ENCODE peak calls at places on chromosome 15, in five cellular contexts. One of them, this sample, is unnamed.

GRCh38 chr15:27973886-27974285 is 125.2 kb downstream of the OCA2 start:
- DNase-seq in HCT116: no peak
- DNase-seq in K562: no peak
- DNase-seq in H1: no peak
- DNase-seq in HepG2: no peak
- DNase-seq in this sample: no peak

GRCh38 chr15:59595434-59595915 is 16.1 kb upstream of the GCNT3 start:
- DNase-seq in K562: no peak
- DNase-seq in HepG2: peak
- DNase-seq in HCT116: no peak
- DNase-seq in H1: no peak
- DNase-seq in this sample: no peak

GRCh38 chr15:50698101-50698500 is 11.5 kb upstream of the TRPM7 start:
- DNase-seq in HepG2: no peak
- DNase-seq in H1: no peak
- DNase-seq in HCT116: no peak
- DNase-seq in K562: no peak
- DNase-seq in this sample: no peak

GRCh38 chr15:62853833-62854210 is 188.7 kb upstream of the TPM1 start:
- DNase-seq in HepG2: peak
- DNase-seq in K562: no peak
- DNase-seq in H1: no peak
- DNase-seq in HCT116: no peak
- DNase-seq in this sample: no peak

GRCh38 chr15:99016680-99017321 is 9.2 kb upstream of the PGPEP1L start:
- DNase-seq in H1: no peak
- DNase-seq in HepG2: no peak
- DNase-seq in K562: no peak
- DNase-seq in HCT116: no peak
- DNase-seq in this sample: no peak

GRCh38 chr15:34490421-34491193 is 53.0 kb upstream of the GOLGA8A start:
- DNase-seq in HepG2: no peak
- DNase-seq in K562: no peak
- DNase-seq in HCT116: no peak
- DNase-seq in H1: no peak
- DNase-seq in this sample: no peak

GRCh38 chr15:59237119-59237853 is 30.6 kb downstream of the LDHAL6B start:
- DNase-seq in HCT116: no peak
- DNase-seq in HepG2: no peak
- DNase-seq in H1: no peak
- DNase-seq in K562: no peak
- DNase-seq in this sample: peak

GRCh38 chr15:58390118-58390517 is 41.7 kb upstream of the LIPC start:
- DNase-seq in H1: no peak
- DNase-seq in HCT116: no peak
- DNase-seq in K562: no peak
- DNase-seq in HepG2: no peak
- DNase-seq in this sample: no peak

GRCh38 chr15:58342508-58342907 is 89.3 kb upstream of the LIPC start:
- DNase-seq in H1: no peak
- DNase-seq in HepG2: no peak
- DNase-seq in HCT116: no peak
- DNase-seq in K562: no peak
- DNase-seq in this sample: no peak

GRCh38 chr15:42595641-42596240 is 20.3 kb downstream of the STARD9 start:
- DNase-seq in K562: no peak
- DNase-seq in HepG2: no peak
- DNase-seq in H1: no peak
- DNase-seq in HCT116: no peak
- DNase-seq in this sample: no peak

GRCh38 chr15:70863450-70864218 is 9.7 kb upstream of the LARP6 start:
- DNase-seq in HepG2: peak
- DNase-seq in H1: no peak
- DNase-seq in HCT116: peak
- DNase-seq in K562: no peak
- DNase-seq in this sample: peak

GRCh38 chr15:57596301-57596855 is 4.7 kb downstream of the MYZAP start:
- DNase-seq in H1: no peak
- DNase-seq in HepG2: no peak
- DNase-seq in HCT116: no peak
- DNase-seq in K562: no peak
- DNase-seq in this sample: no peak

GRCh38 chr15:37103475-37104071 is 3.2 kb upstream of the MEIS2 start:
- DNase-seq in HepG2: no peak
- DNase-seq in H1: no peak
- DNase-seq in K562: no peak
- DNase-seq in HCT116: no peak
- DNase-seq in this sample: no peak

GRCh38 chr15:75554717-75555116 is 24.4 kb downstream of the PTPN9 start:
- DNase-seq in HepG2: no peak
- DNase-seq in HCT116: no peak
- DNase-seq in K562: no peak
- DNase-seq in H1: no peak
- DNase-seq in this sample: no peak

GRCh38 chr15:63846022-63846544 is 12.3 kb upstream of the HERC1 start:
- DNase-seq in K562: no peak
- DNase-seq in H1: no peak
- DNase-seq in HepG2: no peak
- DNase-seq in HCT116: no peak
- DNase-seq in this sample: no peak

GRCh38 chr15:89356634-89357298 is 22.1 kb upstream of the POLG start:
- DNase-seq in HCT116: no peak
- DNase-seq in H1: no peak
- DNase-seq in K562: no peak
- DNase-seq in HepG2: no peak
- DNase-seq in this sample: no peak

GRCh38 chr15:59532770-59533379 is 78.7 kb upstream of the GCNT3 start:
- DNase-seq in HCT116: peak
- DNase-seq in H1: no peak
- DNase-seq in HepG2: peak
- DNase-seq in K562: peak
- DNase-seq in this sample: peak

GRCh38 chr15:57035664-57036063 is 117.2 kb downstream of the TCF12 start:
- DNase-seq in H1: no peak
- DNase-seq in K562: no peak
- DNase-seq in HepG2: no peak
- DNase-seq in HCT116: no peak
- DNase-seq in this sample: no peak

DNA sequence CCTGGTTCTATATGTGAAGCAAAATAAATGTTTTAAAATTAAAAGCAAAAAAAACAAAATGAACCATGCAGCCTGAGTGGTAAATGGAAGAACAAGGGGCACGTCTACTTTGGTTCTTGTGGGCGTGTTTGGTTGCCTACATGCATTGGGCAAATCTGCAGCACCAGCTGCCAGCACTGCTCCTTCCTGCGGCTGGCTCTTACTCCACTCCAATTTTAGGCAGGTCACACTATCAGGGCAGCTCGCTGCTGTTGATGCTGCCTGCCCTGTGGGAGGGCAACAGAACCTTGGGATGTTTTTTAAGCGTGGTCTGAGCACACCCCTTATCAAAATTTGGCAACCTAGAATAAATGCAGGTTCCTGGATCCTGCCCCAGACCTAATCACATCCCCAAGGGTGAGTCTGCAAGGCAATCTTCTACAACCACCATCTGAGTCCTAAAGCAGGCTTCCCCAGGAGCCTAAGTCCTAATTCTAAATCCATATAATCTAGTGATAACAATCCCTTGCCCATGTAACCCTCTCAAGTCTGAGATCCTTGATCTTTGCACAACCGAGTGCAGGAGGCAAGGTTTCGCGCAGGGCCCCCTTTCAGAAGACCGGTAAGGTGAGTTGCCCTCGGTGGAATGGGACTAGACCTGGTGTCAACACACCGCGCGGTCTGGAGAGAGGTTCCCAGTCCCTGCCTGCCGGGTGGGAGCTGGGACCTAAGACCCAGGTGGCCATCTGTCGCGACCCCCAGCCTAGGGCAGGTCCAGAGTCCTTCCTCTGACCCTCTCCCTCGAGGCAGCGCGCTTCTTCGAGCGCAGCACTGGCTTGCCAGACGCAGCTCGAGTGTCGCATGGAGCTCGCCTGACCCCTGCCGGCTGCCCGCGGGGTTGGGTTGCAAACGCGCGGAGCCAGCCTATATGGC is 15.9 kb downstream of the IVD start:
- DNase-seq in K562: peak
- DNase-seq in H1: peak
- DNase-seq in HepG2: peak
- DNase-seq in HCT116: peak
- DNase-seq in this sample: peak
- TF ChIP-seq POLR2AphosphoS5 in K562: no peak
- TF ChIP-seq POLR2AphosphoS5 in H1: peak
- TF ChIP-seq POLR2AphosphoS5 in HepG2: peak
- TF ChIP-seq POLR2AphosphoS5 in HCT116: peak
- TF ChIP-seq POLR2AphosphoS5 in this sample: no peak

DNA sequence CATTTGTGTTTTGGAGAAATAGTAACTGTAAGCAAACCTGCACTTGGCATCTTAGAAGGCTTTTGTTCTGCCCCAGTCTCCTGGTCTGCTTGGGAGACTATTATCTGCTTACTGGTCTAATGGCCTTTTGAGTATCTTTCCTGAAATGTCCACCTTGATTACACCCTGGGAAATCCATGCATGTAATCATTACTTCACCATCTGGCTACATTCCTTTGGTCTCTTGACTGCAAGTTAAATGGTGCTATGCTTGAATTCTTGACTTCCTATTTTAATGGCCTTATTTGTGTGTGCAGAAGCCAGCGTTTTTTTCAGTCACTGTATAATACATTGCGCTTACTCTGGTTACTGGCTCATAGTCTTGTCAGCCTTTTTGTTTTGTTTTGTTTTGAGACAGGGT is 29.9 kb downstream of the CHD2 start:
- DNase-seq in H1: no peak
- DNase-seq in HCT116: no peak
- DNase-seq in K562: no peak
- DNase-seq in HepG2: no peak
- DNase-seq in this sample: no peak
- TF ChIP-seq MAX in H1: no peak
- TF ChIP-seq MAX in HCT116: no peak
- TF ChIP-seq MAX in K562: no peak
- TF ChIP-seq MAX in HepG2: no peak
- TF ChIP-seq MAX in this sample: no peak

GRCh38 chr15:85639752-85640381 is 154.9 kb downstream of the KLHL25 start:
- DNase-seq in HCT116: no peak
- DNase-seq in HepG2: no peak
- DNase-seq in H1: no peak
- DNase-seq in K562: no peak
- DNase-seq in this sample: no peak
- TF ChIP-seq POLR2AphosphoS5 in HCT116: no peak
- TF ChIP-seq POLR2AphosphoS5 in HepG2: no peak
- TF ChIP-seq POLR2AphosphoS5 in H1: no peak
- TF ChIP-seq POLR2AphosphoS5 in K562: no peak
- TF ChIP-seq POLR2AphosphoS5 in this sample: no peak

GRCh38 chr15:95848126-95848525 is 482.4 kb upstream of the NR2F2 start:
- DNase-seq in HCT116: no peak
- DNase-seq in H1: no peak
- DNase-seq in HepG2: no peak
- DNase-seq in K562: no peak
- DNase-seq in this sample: peak

GRCh38 chr15:95850837-95851236 is 479.7 kb upstream of the NR2F2 start:
- DNase-seq in K562: no peak
- DNase-seq in H1: no peak
- DNase-seq in HCT116: peak
- DNase-seq in HepG2: no peak
- DNase-seq in this sample: no peak

GRCh38 chr15:95857758-95858157 is 472.7 kb upstream of the NR2F2 start:
- DNase-seq in HCT116: no peak
- DNase-seq in HepG2: no peak
- DNase-seq in H1: no peak
- DNase-seq in K562: no peak
- DNase-seq in this sample: no peak

GRCh38 chr15:95857124-95857757 is 473.3 kb upstream of the NR2F2 start:
- DNase-seq in H1: no peak
- DNase-seq in HepG2: no peak
- DNase-seq in K562: no peak
- DNase-seq in HCT116: no peak
- DNase-seq in this sample: peak

DNA sequence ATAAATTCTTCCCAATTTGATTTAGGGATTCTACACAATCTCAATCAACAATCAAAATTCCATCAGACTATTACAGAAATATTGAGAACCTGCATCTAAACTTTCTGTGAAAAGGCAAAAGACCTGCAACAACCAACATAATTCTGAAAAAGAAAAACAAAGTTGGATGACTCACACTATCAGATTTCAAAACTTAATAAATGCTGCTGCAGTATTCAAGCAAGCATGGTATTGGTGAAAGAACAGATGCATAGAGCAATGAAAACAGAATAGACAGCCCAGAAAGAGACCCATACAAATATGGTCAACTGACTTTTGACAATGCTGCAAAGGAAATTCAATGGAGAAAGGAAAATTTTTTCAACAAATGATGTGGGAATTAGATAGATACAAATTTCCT is 477.1 kb upstream of the NR2F2 start:
- DNase-seq in H1: no peak
- DNase-seq in HepG2: no peak
- DNase-seq in HCT116: no peak
- DNase-seq in K562: no peak
- DNase-seq in this sample: peak
- TF ChIP-seq MAX in H1: no peak
- TF ChIP-seq MAX in HepG2: no peak
- TF ChIP-seq MAX in HCT116: no peak
- TF ChIP-seq MAX in K562: no peak
- TF ChIP-seq MAX in this sample: no peak

GRCh38 chr15:43776718-43777292 is at the start of gene ELL3:
- DNase-seq in K562: peak
- DNase-seq in HCT116: peak
- DNase-seq in H1: peak
- DNase-seq in HepG2: peak
- DNase-seq in this sample: no peak
- TF ChIP-seq POLR2AphosphoS5 in K562: no peak
- TF ChIP-seq POLR2AphosphoS5 in HCT116: peak
- TF ChIP-seq POLR2AphosphoS5 in H1: no peak
- TF ChIP-seq POLR2AphosphoS5 in HepG2: peak
- TF ChIP-seq POLR2AphosphoS5 in this sample: no peak

DNA sequence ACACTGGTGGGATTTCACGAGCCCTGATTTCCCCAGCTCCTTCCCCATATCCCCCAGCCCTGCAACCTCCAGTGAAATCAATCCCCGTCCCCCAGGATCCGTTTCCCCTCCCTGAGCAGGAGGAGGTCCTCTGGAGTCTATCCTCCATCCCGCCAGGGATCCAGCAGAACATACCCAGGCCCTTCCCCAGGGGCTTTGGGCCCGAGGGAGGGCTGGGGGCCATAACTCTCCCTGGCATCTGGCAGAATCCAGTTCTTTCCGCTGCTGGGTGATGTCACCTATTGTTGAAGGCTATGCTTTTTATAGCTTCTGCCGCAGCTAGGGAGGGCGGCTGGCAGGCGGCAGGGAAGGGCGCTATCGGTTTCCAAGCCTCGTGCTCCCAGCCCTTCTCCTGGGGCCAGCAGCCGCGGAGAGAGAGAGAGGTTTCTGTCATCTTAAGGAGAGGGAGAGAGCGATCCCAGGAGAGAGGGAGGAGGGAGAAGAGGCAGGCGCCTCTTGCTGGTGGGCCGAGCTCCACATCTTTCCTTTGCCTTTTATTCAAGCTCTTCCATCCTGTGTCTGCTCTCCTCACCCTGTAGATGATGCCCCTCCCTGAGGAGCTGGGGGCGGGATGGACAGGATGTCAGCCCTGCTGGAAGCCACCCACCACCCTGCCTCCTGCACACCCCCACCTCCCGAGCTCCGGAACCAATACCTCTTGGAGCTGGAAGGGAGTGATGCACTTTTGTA is 120.1 kb downstream of the ANP32A start:
- DNase-seq in K562: no peak
- DNase-seq in HCT116: no peak
- DNase-seq in HepG2: no peak
- DNase-seq in H1: peak
- DNase-seq in this sample: peak
- TF ChIP-seq MAX in K562: no peak
- TF ChIP-seq MAX in HCT116: no peak
- TF ChIP-seq MAX in HepG2: no peak
- TF ChIP-seq MAX in H1: peak
- TF ChIP-seq MAX in this sample: peak

This sample was measured in endothelial cell of umbilical vein.